ENCODE peak calls at places on chromosomes 7 and 10, in eight cellular contexts. U is non-pigmented ciliary epithelial cell; Q is ELR; B is GM19239; W is AG04450; M is NCI-H1092; N is stimulated activated CD8-positive, alpha-beta memory T cell treated with anti-CD3 and anti-CD28 coated beads, Interleukin-15, amount 100 ng/mL, for 4 hours; X is left kidney. Z is an unnamed sample.

GRCh38 chr7:69953319-69954067 is 355.2 kb downstream of the AUTS2 start:
- DNase-seq in B (no peak), Q (no peak), X (no peak), W (no peak), M (no peak), N (no peak), U (no peak), Z (no peak)

GRCh38 chr7:49631071-49631826 is 142.2 kb upstream of the VWC2 start:
- DNase-seq in X (no peak), B (no peak), Q (no peak), W (no peak), M (no peak), U (no peak), N (no peak), Z (no peak)

GRCh38 chr10:12500406-12501303 is 151.3 kb downstream of the CAMK1D start:
- DNase-seq in M (peak), W (no peak), U (no peak), X (no peak), N (no peak), Q (no peak), B (no peak), Z (no peak)

GRCh38 chr7:128939075-128939860 is 1.5 kb downstream of the IRF5 start:
- DNase-seq in M (no peak), U (no peak), X (no peak), N (no peak), Q (no peak), B (no peak), W (no peak), Z (no peak)

GRCh38 chr10:84329094-84329611 is 764 bp downstream of the CCSER2 start:
- DNase-seq in W (no peak), U (no peak), N (peak), X (peak), B (no peak), Q (peak), M (no peak), Z (peak)

GRCh38 chr10:101297901-101298451 is 56.0 kb upstream of the BTRC start:
- DNase-seq in X (peak), M (no peak), U (no peak), B (peak), W (no peak), Q (peak), N (peak), Z (peak)

GRCh38 chr10:56370217-56371113 is 9.4 kb upstream of the ZWINT start:
- DNase-seq in X (no peak), M (no peak), B (no peak), Q (no peak), W (no peak), U (no peak), N (no peak), Z (peak)

GRCh38 chr7:108503112-108504026 is 22.6 kb downstream of the PNPLA8 start:
- DNase-seq in M (no peak), U (no peak), N (no peak), X (no peak), B (no peak), W (peak), Q (no peak), Z (no peak)

GRCh38 chr7:29106128-29106988 is 40.0 kb downstream of the CPVL start:
- DNase-seq in Q (peak), B (no peak), N (no peak), W (peak), X (peak), U (peak), M (peak), Z (peak)

GRCh38 chr7:30717181-30717580 is 34.8 kb upstream of the INMT start:
- DNase-seq in X (no peak), N (no peak), B (no peak), Q (peak), W (no peak), U (no peak), M (no peak), Z (peak)

GRCh38 chr7:103632972-103633371 is 187.0 kb upstream of the SLC26A5 start:
- DNase-seq in U (no peak), X (no peak), M (no peak), W (no peak), N (no peak), B (no peak), Q (peak), Z (peak)